ENCODE peak calls at places on chromosomes 2 and 18, in eight cellular contexts. S is fibroblast of lung, H is PC-9, N is PC-3, G is hepatocyte, X is neural progenitor cell, F is mammary epithelial cell, C is DND-41. E is an unnamed sample. For H3K9me3, the result is how much of the 10 kb centered on the place peaks cover.

GRCh38 chr18:62631173-62631572 is 84.2 kb upstream of the PHLPP1 start:
- DNase-seq in S (no peak), H (no peak), N (no peak), G (no peak), X (no peak), F (no peak), C (no peak), E (no peak)

GRCh38 chr18:79570266-79571201 is 109.1 kb upstream of the CTDP1 start:
- DNase-seq in S (peak), H (no peak), N (no peak), G (no peak), X (no peak), F (no peak), C (no peak), E (peak)

GRCh38 chr2:4693266-4693665 is 989.9 kb downstream of the DCDC2C start:
- DNase-seq in S (peak), H (no peak), N (no peak), G (no peak), X (no peak), F (no peak), C (peak), E (no peak)

GRCh38 chr2:127620867-127621266 is 25.1 kb upstream of the GPR17 start:
- DNase-seq in S (no peak), H (no peak), N (no peak), G (no peak), X (no peak), F (no peak), C (peak), E (no peak)

GRCh38 chr2:239724194-239724849 is 300.8 kb downstream of the NDUFA10 start:
- DNase-seq in S (no peak), H (no peak), N (no peak), G (no peak), X (no peak), F (no peak), C (no peak), E (no peak)

GRCh38 chr2:99555410-99555809 is 65.6 kb upstream of the REV1 start:
- DNase-seq in S (no peak), H (no peak), N (no peak), G (no peak), X (no peak), F (no peak), C (no peak), E (no peak)

GRCh38 chr2:168439536-168439935 is 16.5 kb upstream of the CERS6 start:
- DNase-seq in S (peak), H (no peak), N (peak), G (no peak), X (no peak), F (no peak), C (no peak), E (peak)

GRCh38 chr2:150376627-150377335 is 110.7 kb downstream of the RND3 start:
- DNase-seq in S (peak), H (peak), N (peak), G (peak), X (peak), F (no peak), C (no peak), E (no peak)

GRCh38 chr2:186641807-186642321 is 52.0 kb upstream of the FAM171B start:
- DNase-seq in S (peak), H (peak), N (peak), G (peak), X (peak), F (peak), C (peak), E (peak)

GRCh38 chr18:57497372-57498294 is 62.5 kb downstream of the ONECUT2 start:
- DNase-seq in S (no peak), H (no peak), N (peak), G (peak), X (no peak), F (peak), C (no peak), E (peak)

GRCh38 chr2:127526940-127527804 is 883 bp upstream of the IWS1 start:
- DNase-seq in S (no peak), H (peak), N (peak), G (peak), X (peak), F (peak), C (no peak), E (no peak)

GRCh38 chr2:16006537-16007166 is 66.3 kb downstream of the MYCN start:
- DNase-seq in S (no peak), H (no peak), N (no peak), G (no peak), X (no peak), F (no peak), C (no peak), E (no peak)

GRCh38 chr2:64652231-64653173 is 1.2 kb downstream of the SERTAD2 start:
- DNase-seq in S (peak), H (peak), N (peak), G (peak), X (peak), F (peak), C (peak), E (peak)

GRCh38 chr2:85326406-85326945 is 1.3 kb downstream of the TGOLN2 start:
- DNase-seq in S (no peak), H (no peak), N (peak), G (no peak), X (no peak), F (peak), C (peak), E (peak)

GRCh38 chr2:15932394-15933183 is 7.8 kb upstream of the MYCN start:
- DNase-seq in S (no peak), H (no peak), N (no peak), G (no peak), X (no peak), F (no peak), C (no peak), E (no peak)

GRCh38 chr18:32922951-32923430 is 150.2 kb upstream of the KLHL14 start:
- DNase-seq in S (no peak), H (no peak), N (no peak), G (no peak), X (no peak), F (no peak), C (no peak), E (no peak)

GRCh38 chr2:12326449-12327190 is 390.1 kb upstream of the TRIB2 start:
- DNase-seq in S (no peak), H (no peak), N (no peak), G (no peak), X (peak), F (no peak), C (no peak), E (no peak)

GRCh38 chr2:229269986-229270385 is 1.1 kb downstream of the PID1 start:
- DNase-seq in S (peak), H (no peak), N (no peak), G (no peak), X (no peak), F (no peak), C (no peak), E (peak)

GRCh38 chr18:58005036-58005435 is 39.0 kb upstream of the NEDD4L start:
- DNase-seq in S (peak), H (no peak), N (peak), G (no peak), X (no peak), F (peak), C (no peak), E (peak)

GRCh38 chr2:208254118-208254870 is 577 bp downstream of the IDH1 start:
- DNase-seq in S (peak), H (peak), N (peak), G (peak), X (peak), F (peak), C (peak), E (peak)

GRCh38 chr2:151973901-151974199 is 125.0 kb downstream of the CACNB4 start:
- DNase-seq in S (peak), H (no peak), N (no peak), G (peak), X (peak), F (peak), C (peak), E (peak)

GRCh38 chr18:68454511-68455228 is 260.2 kb downstream of the TMX3 start:
- DNase-seq in S (peak), H (no peak), N (peak), G (peak), X (no peak), F (peak), C (no peak), E (peak)

GRCh38 chr2:118046628-118047210 is 32.8 kb upstream of the CCDC93 start:
- DNase-seq in S (peak), H (no peak), N (peak), G (peak), X (peak), F (peak), C (no peak), E (peak)

GRCh38 chr2:70371753-70372152 is 69.9 kb upstream of the FAM136A start:
- DNase-seq in S (peak), H (no peak), N (peak), G (no peak), X (no peak), F (peak), C (no peak), E (peak)

GRCh38 chr2:142291964-142292363 is 161.1 kb upstream of the LRP1B start:
- DNase-seq in S (no peak), H (no peak), N (peak), G (no peak), X (no peak), F (peak), C (no peak), E (no peak)

GRCh38 chr2:172082105-172082943 is 3.0 kb upstream of the DLX1 start:
- DNase-seq in S (no peak), H (no peak), N (no peak), G (no peak), X (peak), F (no peak), C (no peak), E (no peak)
- TF ChIP-seq EZH2 in S (peak), H (no peak), N (no peak), G (no peak), X (no peak), F (no peak), C (no peak), E (no peak)

GRCh38 chr2:1613731-1614354 is 130.5 kb downstream of the PXDN start:
- DNase-seq in S (no peak), H (peak), N (peak), G (no peak), X (no peak), F (peak), C (no peak), E (peak)

GRCh38 chr2:1609706-1610485 is 134.4 kb downstream of the PXDN start:
- DNase-seq in S (no peak), H (no peak), N (no peak), G (no peak), X (no peak), F (no peak), C (no peak), E (no peak)

GRCh38 chr2:1612391-1613077 is 131.8 kb downstream of the PXDN start:
- DNase-seq in S (no peak), H (no peak), N (no peak), G (no peak), X (no peak), F (no peak), C (no peak), E (no peak)

GRCh38 chr2:1613078-1613445 is 131.3 kb downstream of the PXDN start:
- DNase-seq in S (no peak), H (no peak), N (no peak), G (no peak), X (no peak), F (no peak), C (no peak), E (no peak)

GRCh38 chr2:1611886-1612285 is 132.4 kb downstream of the PXDN start:
- DNase-seq in S (no peak), H (no peak), N (no peak), G (no peak), X (no peak), F (no peak), C (no peak), E (no peak)
- H3K9me3 ChIP-seq in S (under half), H (under half), N (under half), G (under half), X (under half), F (under half), C (under half), E (under half)

GRCh38 chr2:219057709-219058540 is 2.8 kb downstream of the IHH start:
- DNase-seq in S (peak), H (peak), N (peak), G (peak), X (peak), F (peak), C (peak), E (peak)
- TF ChIP-seq EZH2 in S (peak), H (no peak), N (no peak), G (no peak), X (peak), F (no peak), C (no peak), E (peak)

GRCh38 chr2:2148776-2149175 is 182.3 kb downstream of the MYT1L start:
- DNase-seq in S (no peak), H (no peak), N (no peak), G (no peak), X (no peak), F (no peak), C (no peak), E (no peak)
- H3K9me3 ChIP-seq in S (under half), H (under half), N (under half), G (under half), X (under half), F (under half), C (under half), E (under half)

GRCh38 chr2:86336350-86337234 is 834 bp downstream of the REEP1 start:
- DNase-seq in S (no peak), H (peak), N (no peak), G (peak), X (peak), F (no peak), C (no peak), E (no peak)
- TF ChIP-seq EZH2 in S (no peak), H (peak), N (peak), G (no peak), X (peak), F (no peak), C (no peak), E (peak)

GRCh38 chr2:63562751-63563150 is 25.5 kb downstream of the WDPCP start:
- DNase-seq in S (no peak), H (no peak), N (no peak), G (no peak), X (no peak), F (no peak), C (no peak), E (no peak)
- H3K9me3 ChIP-seq in S (under half), H (under half), N (under half), G (under half), X (under half), F (under half), C (under half), E (under half)

GRCh38 chr2:226701052-226701451 is 98.6 kb downstream of the IRS1 start:
- DNase-seq in S (peak), H (no peak), N (no peak), G (peak), X (no peak), F (peak), C (no peak), E (peak)

GRCh38 chr2:226705133-226705886 is 94.3 kb downstream of the IRS1 start:
- DNase-seq in S (no peak), H (no peak), N (no peak), G (no peak), X (no peak), F (no peak), C (peak), E (no peak)

GRCh38 chr2:226707500-226707899 is 92.1 kb downstream of the IRS1 start:
- DNase-seq in S (peak), H (no peak), N (no peak), G (no peak), X (no peak), F (no peak), C (no peak), E (peak)

GRCh38 chr2:226703501-226703900 is 96.1 kb downstream of the IRS1 start:
- DNase-seq in S (no peak), H (no peak), N (no peak), G (no peak), X (no peak), F (no peak), C (no peak), E (no peak)

GRCh38 chr2:226705965-226706364 is 93.7 kb downstream of the IRS1 start:
- DNase-seq in S (no peak), H (no peak), N (no peak), G (no peak), X (no peak), F (no peak), C (no peak), E (no peak)
- TF ChIP-seq EZH2 in S (no peak), H (no peak), N (no peak), G (no peak), X (no peak), F (no peak), C (no peak), E (no peak)

E was measured in GM23248.